ENCODE peak calls at places on chromosomes 5 and 9, in nine cellular contexts. F, R, E, D, I, J, X, U and Q are unnamed samples. For H3K36me3, the result is how much of the 10 kb centered on the place peaks cover.

GRCh38 chr5:94154672-94155071 is 413.3 kb upstream of the POU5F2 start:
- DNase-seq in F (no peak), R (no peak), U (no peak), D (no peak), X (no peak), J (no peak), I (no peak), E (no peak), Q (no peak)

GRCh38 chr9:12439267-12439666 is 253.9 kb upstream of the TYRP1 start:
- DNase-seq in U (no peak), D (no peak), R (no peak), X (no peak), J (no peak), F (no peak), I (no peak), E (no peak), Q (peak)

GRCh38 chr5:75538201-75538600 is 26.5 kb downstream of the POLK start:
- DNase-seq in X (no peak), F (no peak), D (no peak), U (no peak), E (no peak), I (no peak), J (no peak), R (no peak), Q (no peak)

GRCh38 chr5:88877826-88878225 is 5.2 kb downstream of the MEF2C start:
- DNase-seq in F (no peak), I (no peak), U (no peak), E (no peak), J (no peak), X (no peak), D (no peak), R (no peak), Q (no peak)

GRCh38 chr9:133718533-133719315 is 19.4 kb downstream of the SARDH start:
- DNase-seq in U (no peak), R (no peak), F (no peak), X (no peak), E (no peak), I (no peak), D (no peak), J (no peak), Q (peak)

GRCh38 chr5:134659456-134659855 is 10.9 kb downstream of the SEC24A start:
- DNase-seq in R (no peak), E (no peak), I (no peak), J (no peak), F (no peak), U (no peak), X (no peak), D (no peak), Q (no peak)

GRCh38 chr9:27622688-27623340 is 49.5 kb upstream of the C9orf72 start:
- DNase-seq in E (no peak), D (no peak), X (no peak), R (no peak), I (no peak), F (no peak), U (no peak), J (no peak), Q (no peak)

GRCh38 chr5:67636091-67636490 is 439.5 kb upstream of the CD180 start:
- DNase-seq in R (no peak), X (no peak), E (peak), F (no peak), U (no peak), J (no peak), I (no peak), D (no peak), Q (peak)

GRCh38 chr9:16405421-16405820 is 465.0 kb downstream of the BNC2 start:
- DNase-seq in F (no peak), U (no peak), R (no peak), E (no peak), J (no peak), D (no peak), I (peak), X (no peak), Q (no peak)

GRCh38 chr5:144880513-144880912 is 709.8 kb downstream of the KCTD16 start:
- DNase-seq in D (no peak), J (no peak), I (no peak), E (no peak), F (no peak), R (no peak), U (no peak), X (no peak), Q (no peak)

GRCh38 chr5:95884511-95884910 is 62.0 kb upstream of the GLRX start:
- DNase-seq in E (no peak), U (no peak), F (no peak), X (no peak), D (no peak), J (no peak), I (no peak), R (no peak), Q (no peak)

GRCh38 chr5:176870110-176870591 is 29.0 kb downstream of the HK3 start:
- DNase-seq in I (peak), J (peak), X (peak), U (peak), F (peak), D (no peak), E (no peak), R (peak), Q (no peak)

GRCh38 chr5:55160493-55161209 is 680 bp downstream of the GPX8 start:
- DNase-seq in F (peak), I (peak), D (peak), J (peak), R (peak), E (no peak), U (peak), X (no peak), Q (peak)

GRCh38 chr5:91114658-91115057 is 268.5 kb downstream of the ARRDC3 start:
- DNase-seq in J (no peak), I (no peak), E (no peak), R (no peak), U (no peak), F (no peak), D (no peak), X (no peak), Q (no peak)

GRCh38 chr5:159593518-159594073 is 263.3 kb upstream of the IL12B start:
- DNase-seq in R (no peak), I (no peak), U (no peak), F (no peak), E (no peak), X (no peak), D (no peak), J (no peak), Q (no peak)

GRCh38 chr9:134212809-134213507 is 48.6 kb upstream of the RNU6ATAC start:
- DNase-seq in X (peak), J (no peak), E (no peak), D (no peak), R (no peak), I (no peak), U (no peak), F (no peak), Q (peak)

GRCh38 chr5:143133721-143134120 is 269.8 kb downstream of the NR3C1 start:
- DNase-seq in R (no peak), F (no peak), D (no peak), J (no peak), I (peak), E (no peak), X (no peak), U (no peak), Q (no peak)

GRCh38 chr5:5141625-5142527 is 1.7 kb downstream of the ADAMTS16 start:
- DNase-seq in U (peak), R (peak), E (no peak), F (peak), J (peak), X (peak), I (peak), D (peak), Q (no peak)

GRCh38 chr9:124331580-124331979 is 73.8 kb downstream of the NEK6 start:
- DNase-seq in R (no peak), U (no peak), E (no peak), D (no peak), I (no peak), F (no peak), X (no peak), J (no peak), Q (no peak)
- H3K36me3 ChIP-seq in R (under half), U (half or more), E (half or more), D (half or more), I (under half), F (under half), X (under half), J (under half), Q (under half)

GRCh38 chr5:112418412-112419049 is 546 bp downstream of the EPB41L4A start:
- DNase-seq in R (peak), F (no peak), E (peak), I (no peak), J (no peak), U (peak), X (peak), D (no peak), Q (peak)
- H3K4me3 ChIP-seq in R (peak), F (peak), E (peak), I (peak), J (peak), U (peak), X (peak), D (peak), Q (peak)

GRCh38 chr9:94176582-94176981 is 82.5 kb upstream of the ZNF169 start:
- DNase-seq in I (no peak), E (no peak), J (no peak), R (no peak), U (no peak), D (no peak), X (no peak), F (no peak), Q (no peak)

GRCh38 chr9:94182532-94182931 is 76.6 kb upstream of the ZNF169 start:
- DNase-seq in R (no peak), E (no peak), J (no peak), F (no peak), I (no peak), U (no peak), D (no peak), X (no peak), Q (no peak)

GRCh38 chr9:94181782-94182181 is 77.3 kb upstream of the ZNF169 start:
- DNase-seq in E (no peak), U (no peak), D (no peak), J (no peak), X (no peak), I (no peak), R (no peak), F (no peak), Q (no peak)

GRCh38 chr9:94175669-94176068 is 83.4 kb upstream of the ZNF169 start:
- DNase-seq in R (no peak), U (no peak), X (no peak), E (no peak), J (no peak), I (peak), D (no peak), F (no peak), Q (no peak)

GRCh38 chr9:94178927-94179326 is 80.2 kb upstream of the ZNF169 start:
- DNase-seq in X (no peak), U (no peak), D (no peak), R (no peak), I (no peak), E (no peak), F (no peak), J (no peak), Q (no peak)
- H3K36me3 ChIP-seq in X (half or more), U (under half), D (half or more), R (under half), I (under half), E (under half), F (under half), J (under half), Q (under half)

GRCh38 chr9:4927701-4928100 is 57.4 kb upstream of the JAK2 start:
- DNase-seq in I (no peak), X (no peak), U (no peak), R (no peak), E (no peak), J (no peak), D (no peak), F (no peak), Q (no peak)

GRCh38 chr9:4929917-4930316 is 55.2 kb upstream of the JAK2 start:
- DNase-seq in D (no peak), E (no peak), U (no peak), X (no peak), F (no peak), J (no peak), R (no peak), I (peak), Q (no peak)

GRCh38 chr9:4926239-4926638 is 58.8 kb upstream of the JAK2 start:
- DNase-seq in R (no peak), X (no peak), F (no peak), D (no peak), J (no peak), E (no peak), I (no peak), U (no peak), Q (no peak)

GRCh38 chr9:4923580-4924544 is 61.2 kb upstream of the JAK2 start:
- DNase-seq in U (peak), J (no peak), R (no peak), I (peak), F (no peak), E (no peak), X (peak), D (no peak), Q (no peak)

DNA sequence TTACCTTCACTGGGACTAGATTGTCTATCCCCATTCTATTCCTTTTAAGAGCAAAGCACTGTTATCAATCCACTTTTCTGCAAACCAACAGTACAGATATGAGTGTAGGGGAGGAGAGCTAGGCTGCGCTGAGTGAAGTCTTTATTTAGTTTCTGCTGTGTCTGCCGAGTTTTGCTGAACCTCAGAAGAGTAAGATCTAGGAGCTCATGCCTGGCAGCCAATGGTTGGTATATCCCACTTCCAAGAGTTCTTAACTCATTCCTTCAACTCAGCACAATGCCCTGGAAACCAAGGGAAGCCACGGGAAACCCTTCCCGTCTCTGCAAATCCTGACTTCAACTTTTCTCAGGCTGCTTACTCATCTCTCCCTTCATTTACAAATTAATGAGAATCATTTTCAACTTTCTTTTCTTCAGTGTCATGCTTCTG is 58.0 kb upstream of the JAK2 start:
- DNase-seq in I (no peak), J (no peak), X (no peak), F (no peak), D (peak), R (peak), U (no peak), E (no peak), Q (no peak)
- H3K4me3 ChIP-seq in I (no peak), J (no peak), X (no peak), F (no peak), D (no peak), R (no peak), U (no peak), E (no peak), Q (no peak)

GRCh38 chr5:38453921-38454320 is 102.5 kb downstream of the LIFR start:
- DNase-seq in U (no peak), E (no peak), I (no peak), R (no peak), J (no peak), X (no peak), F (no peak), D (no peak), Q (peak)

GRCh38 chr5:38455797-38456330 is 100.6 kb downstream of the LIFR start:
- DNase-seq in E (no peak), U (no peak), X (no peak), R (no peak), F (no peak), J (no peak), D (no peak), I (no peak), Q (no peak)

GRCh38 chr5:38458174-38458573 is 98.3 kb downstream of the LIFR start:
- DNase-seq in U (no peak), J (no peak), D (no peak), I (no peak), E (no peak), F (no peak), X (no peak), R (no peak), Q (no peak)

GRCh38 chr5:38453506-38453905 is 102.9 kb downstream of the LIFR start:
- DNase-seq in I (no peak), X (no peak), J (no peak), D (no peak), R (no peak), F (no peak), E (no peak), U (no peak), Q (no peak)

GRCh38 chr5:38456657-38457056 is 99.8 kb downstream of the LIFR start:
- DNase-seq in R (no peak), F (no peak), I (no peak), E (no peak), D (no peak), X (peak), J (no peak), U (no peak), Q (no peak)
- H3K36me3 ChIP-seq in R (under half), F (under half), I (under half), E (under half), D (under half), X (under half), J (under half), U (under half), Q (under half)